ENCODE peak calls at places on chromosome 7, in ten cellular contexts. F, T, U, K, I, J, G, H, S and C are unnamed samples.
A peak's percentile ranks its signal among the peaks of the same experiment; 100 is the strongest.

GRCh38 chr7:16067695-16068094 is 353.6 kb downstream of the CRPPA start:
- DNase-seq in S (peak; percentile 21), H (peak; percentile 69), G (no peak), K (no peak), I (no peak), J (no peak), F (no peak), T (no peak), U (no peak), C (no peak)

GRCh38 chr7:100623951-100624824 is 11.8 kb downstream of the MOSPD3 start:
- DNase-seq in T (no peak), K (no peak), F (no peak), H (no peak), J (no peak), G (no peak), I (no peak), S (no peak), U (no peak), C (no peak)

GRCh38 chr7:22195402-22195801 is 161.6 kb downstream of the RAPGEF5 start:
- DNase-seq in T (no peak), J (no peak), U (no peak), G (no peak), H (peak; percentile 47), F (no peak), I (no peak), S (no peak), K (no peak), C (no peak)

GRCh38 chr7:18890885-18891621 is 226.4 kb downstream of the TWIST1 start:
- DNase-seq in S (no peak), I (no peak), K (no peak), H (peak; percentile 76), J (no peak), U (no peak), T (no peak), F (no peak), G (no peak), C (no peak)

GRCh38 chr7:141158562-141158961 is 84.7 kb downstream of the TMEM178B start:
- DNase-seq in S (peak; percentile 47), G (no peak), J (peak; percentile 38), H (peak; percentile 17), F (peak; percentile 96), U (peak; percentile 70), I (peak; percentile 50), K (no peak), T (no peak), C (peak; percentile 95)

GRCh38 chr7:6123843-6124242 is 92.7 kb downstream of the ANKRD61 start:
- DNase-seq in U (no peak), S (no peak), G (no peak), K (no peak), J (no peak), I (no peak), T (no peak), H (no peak), F (no peak), C (no peak)

GRCh38 chr7:22066484-22066883 is 120.8 kb upstream of the CDCA7L start:
- DNase-seq in S (no peak), U (no peak), I (no peak), H (peak; percentile 93), F (no peak), K (no peak), J (no peak), G (no peak), T (no peak), C (no peak)

GRCh38 chr7:73722785-73723184 is 3.3 kb upstream of the STX1A start:
- DNase-seq in S (no peak), H (no peak), G (no peak), T (no peak), F (no peak), I (no peak), J (no peak), K (no peak), U (no peak), C (no peak)

GRCh38 chr7:139750459-139751095 is 27.2 kb downstream of the HIPK2 start:
- DNase-seq in G (no peak), T (no peak), U (no peak), S (no peak), I (no peak), F (no peak), J (no peak), H (no peak), K (no peak), C (no peak)

GRCh38 chr7:69776611-69777010 is 178.3 kb downstream of the AUTS2 start:
- DNase-seq in J (no peak), S (no peak), G (no peak), H (no peak), K (no peak), F (no peak), U (no peak), T (no peak), I (no peak), C (no peak)

GRCh38 chr7:79610301-79610700 is 156.8 kb upstream of the MAGI2 start:
- DNase-seq in K (no peak), F (no peak), U (no peak), J (no peak), I (no peak), T (no peak), S (no peak), G (no peak), H (no peak), C (no peak)

GRCh38 chr7:107966701-107967100 is 36.3 kb downstream of the LAMB1 start:
- DNase-seq in H (peak; percentile 20), F (peak; percentile 98), G (no peak), I (peak; percentile 11), T (no peak), K (no peak), J (no peak), U (no peak), S (no peak), C (peak; percentile 85)

GRCh38 chr7:156071612-156072011 is 259.3 kb upstream of the SHH start:
- DNase-seq in F (no peak), H (no peak), G (no peak), T (no peak), U (no peak), K (no peak), I (no peak), J (no peak), S (no peak), C (no peak)

GRCh38 chr7:105766421-105767191 is 109.8 kb downstream of the ATXN7L1 start:
- DNase-seq in H (no peak), F (no peak), S (no peak), J (no peak), T (no peak), G (no peak), I (no peak), K (no peak), U (no peak), C (no peak)

GRCh38 chr7:148914208-148914777 is 30.2 kb upstream of the EZH2 start:
- DNase-seq in S (no peak), F (peak; percentile 69), I (peak; percentile 40), J (no peak), H (no peak), G (no peak), K (no peak), U (peak; percentile 43), T (no peak), C (peak; percentile 76)

GRCh38 chr7:50212666-50213621 is 91.6 kb upstream of the IKZF1 start:
- DNase-seq in F (no peak), H (no peak), T (no peak), I (no peak), U (no peak), J (no peak), G (no peak), S (no peak), K (no peak), C (no peak)

GRCh38 chr7:81627565-81628287 is 142.1 kb downstream of the HGF start:
- DNase-seq in J (no peak), I (no peak), G (no peak), U (peak; percentile 36), T (no peak), F (peak; percentile 21), K (no peak), S (no peak), H (peak; percentile 36), C (no peak)

GRCh38 chr7:151038951-151039849 is 9.1 kb upstream of the ASIC3 start:
- DNase-seq in J (peak; percentile 74), U (peak; percentile 69), K (peak; percentile 70), F (peak; percentile 99), H (peak; percentile 75), S (peak; percentile 45), I (peak; percentile 78), T (no peak), G (peak; percentile 29), C (peak; percentile 98)

GRCh38 chr7:46932656-46933424 is 649.1 kb downstream of the TNS3 start:
- DNase-seq in T (no peak), J (peak; percentile 73), K (no peak), F (peak; percentile 77), U (peak; percentile 68), S (peak; percentile 85), H (no peak), I (peak; percentile 63), G (no peak), C (no peak)

GRCh38 chr7:12493407-12493806 is 77.1 kb upstream of the SCIN start:
- DNase-seq in J (no peak), U (no peak), S (no peak), G (no peak), T (no peak), H (peak; percentile 38), K (no peak), I (no peak), F (peak; percentile 29), C (no peak)

GRCh38 chr7:2616973-2617709 is 14.6 kb upstream of the TTYH3 start:
- DNase-seq in S (no peak), K (no peak), T (no peak), G (no peak), H (peak; percentile 43), F (no peak), I (no peak), J (no peak), U (no peak), C (no peak)

GRCh38 chr7:7918736-7919448 is 49.7 kb upstream of the GLCCI1 start:
- DNase-seq in T (no peak), K (no peak), G (no peak), I (no peak), S (no peak), H (no peak), F (no peak), J (no peak), U (no peak), C (no peak)

GRCh38 chr7:17233643-17234397 is 64.6 kb upstream of the AHR start:
- DNase-seq in H (no peak), U (no peak), J (no peak), F (peak; percentile 39), I (peak; percentile 27), G (peak; percentile 25), K (no peak), S (no peak), T (no peak), C (no peak)

GRCh38 chr7:106070201-106070551 is 41.9 kb downstream of the SYPL1 start:
- DNase-seq in F (no peak), U (peak; percentile 73), S (no peak), J (no peak), H (peak; percentile 70), K (no peak), T (no peak), I (no peak), G (no peak), C (no peak)

GRCh38 chr7:17133977-17134376 is 164.5 kb upstream of the AHR start:
- DNase-seq in K (no peak), U (no peak), G (no peak), I (no peak), F (no peak), T (no peak), S (no peak), J (no peak), H (no peak), C (no peak)

GRCh38 chr7:119545118-119545517 is 727.9 kb upstream of the KCND2 start:
- DNase-seq in J (no peak), S (no peak), F (peak; percentile 32), T (no peak), K (no peak), I (peak; percentile 73), U (peak; percentile 6), G (no peak), H (peak; percentile 51), C (no peak)

GRCh38 chr7:69757528-69757927 is 159.3 kb downstream of the AUTS2 start:
- DNase-seq in I (no peak), H (no peak), J (no peak), T (no peak), K (no peak), S (no peak), U (no peak), G (no peak), F (no peak), C (no peak)

GRCh38 chr7:44177570-44178131 is 11.6 kb downstream of the GCK start:
- DNase-seq in T (no peak), G (no peak), S (no peak), J (no peak), U (no peak), H (peak; percentile 85), K (no peak), I (no peak), F (peak; percentile 84), C (peak; percentile 54)